ENCODE peak calls at places on chromosomes 13 and 19, in four cellular contexts. One of them, this sample, is unnamed.

GRCh38 chr19:53982056-53982455 is 9.4 kb upstream of the CACNG6 start:
- DNase-seq in IMR-90: no peak
- DNase-seq in left ventricle myocardium inferior: no peak
- DNase-seq in CD8-positive, alpha-beta T cell: no peak
- DNase-seq in this sample: no peak

GRCh38 chr13:98216135-98216565 is 39.1 kb upstream of the RNF113B start:
- DNase-seq in IMR-90: peak; percentile 93
- DNase-seq in left ventricle myocardium inferior: peak; percentile 39
- DNase-seq in CD8-positive, alpha-beta T cell: no peak
- DNase-seq in this sample: no peak

GRCh38 chr13:21676611-21677021 is 5.7 kb downstream of the FGF9 start:
- DNase-seq in IMR-90: no peak
- DNase-seq in left ventricle myocardium inferior: no peak
- DNase-seq in CD8-positive, alpha-beta T cell: peak; percentile 22
- DNase-seq in this sample: no peak

GRCh38 chr19:3655402-3656072 is 28.9 kb upstream of the CACTIN start:
- DNase-seq in IMR-90: peak; percentile 95
- DNase-seq in left ventricle myocardium inferior: no peak
- DNase-seq in CD8-positive, alpha-beta T cell: no peak
- DNase-seq in this sample: no peak

GRCh38 chr19:40613669-40614594 is 12.8 kb downstream of the LTBP4 start:
- DNase-seq in IMR-90: peak; percentile 72
- DNase-seq in left ventricle myocardium inferior: peak; percentile 82
- DNase-seq in CD8-positive, alpha-beta T cell: peak; percentile 84
- DNase-seq in this sample: no peak

GRCh38 chr19:39926170-39926755 is 8.2 kb downstream of the FCGBP start:
- DNase-seq in IMR-90: no peak
- DNase-seq in left ventricle myocardium inferior: no peak
- DNase-seq in CD8-positive, alpha-beta T cell: no peak
- DNase-seq in this sample: no peak

GRCh38 chr13:84377071-84377470 is 494.8 kb upstream of the SLITRK1 start:
- DNase-seq in IMR-90: no peak
- DNase-seq in left ventricle myocardium inferior: no peak
- DNase-seq in CD8-positive, alpha-beta T cell: no peak
- DNase-seq in this sample: no peak

GRCh38 chr13:33116321-33117010 is 100.2 kb downstream of the KL start:
- DNase-seq in IMR-90: no peak
- DNase-seq in left ventricle myocardium inferior: no peak
- DNase-seq in CD8-positive, alpha-beta T cell: no peak
- DNase-seq in this sample: no peak

GRCh38 chr13:27926644-27927434 is 7.0 kb downstream of the PDX1 start:
- DNase-seq in IMR-90: no peak
- DNase-seq in left ventricle myocardium inferior: no peak
- DNase-seq in CD8-positive, alpha-beta T cell: no peak
- DNase-seq in this sample: no peak

GRCh38 chr13:48404952-48405351 is 8.0 kb downstream of the LPAR6 start:
- DNase-seq in IMR-90: no peak
- DNase-seq in left ventricle myocardium inferior: no peak
- DNase-seq in CD8-positive, alpha-beta T cell: no peak
- DNase-seq in this sample: no peak

GRCh38 chr13:50340566-50341287 is 325.5 kb downstream of the KCNRG start:
- DNase-seq in IMR-90: no peak
- DNase-seq in left ventricle myocardium inferior: no peak
- DNase-seq in CD8-positive, alpha-beta T cell: no peak
- DNase-seq in this sample: no peak

GRCh38 chr13:26941345-26942174 is 181.0 kb upstream of the GPR12 start:
- DNase-seq in IMR-90: peak; percentile 91
- DNase-seq in left ventricle myocardium inferior: no peak
- DNase-seq in CD8-positive, alpha-beta T cell: no peak
- DNase-seq in this sample: no peak

GRCh38 chr19:51107406-51108065 is 673 bp downstream of the CTU1 start:
- DNase-seq in IMR-90: peak; percentile 20
- DNase-seq in left ventricle myocardium inferior: no peak
- DNase-seq in CD8-positive, alpha-beta T cell: no peak
- DNase-seq in this sample: no peak

GRCh38 chr19:48481846-48482639 is 12.9 kb downstream of the CYTH2 start:
- DNase-seq in IMR-90: no peak
- DNase-seq in left ventricle myocardium inferior: no peak
- DNase-seq in CD8-positive, alpha-beta T cell: no peak
- DNase-seq in this sample: no peak

GRCh38 chr19:48480151-48480475 is 10.9 kb downstream of the CYTH2 start:
- DNase-seq in IMR-90: no peak
- DNase-seq in left ventricle myocardium inferior: peak; percentile 70
- DNase-seq in CD8-positive, alpha-beta T cell: peak; percentile 43
- DNase-seq in this sample: no peak

GRCh38 chr19:48480476-48481190 is 11.5 kb downstream of the CYTH2 start:
- DNase-seq in IMR-90: no peak
- DNase-seq in left ventricle myocardium inferior: peak; percentile 56
- DNase-seq in CD8-positive, alpha-beta T cell: peak; percentile 59
- DNase-seq in this sample: no peak

GRCh38 chr19:48479686-48480085 is 10.5 kb downstream of the CYTH2 start:
- DNase-seq in IMR-90: no peak
- DNase-seq in left ventricle myocardium inferior: no peak
- DNase-seq in CD8-positive, alpha-beta T cell: no peak
- DNase-seq in this sample: no peak

DNA sequence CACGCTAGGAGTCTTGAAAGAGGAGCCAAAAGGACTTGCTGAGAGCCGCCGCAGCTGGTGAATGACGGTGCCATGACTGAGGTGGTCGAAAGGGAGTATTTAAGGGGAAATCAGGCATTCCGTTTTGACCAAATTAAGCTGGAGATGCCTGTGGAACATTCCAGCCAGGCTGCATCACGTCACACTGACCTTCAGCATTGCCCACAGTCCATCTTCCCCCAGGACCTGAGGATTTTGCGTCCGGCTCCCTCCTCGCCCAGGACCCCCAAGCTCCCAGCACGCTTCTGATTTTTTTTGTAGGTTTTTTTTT is 12.0 kb downstream of the CYTH2 start:
- DNase-seq in IMR-90: peak; percentile 30
- DNase-seq in left ventricle myocardium inferior: no peak
- DNase-seq in CD8-positive, alpha-beta T cell: no peak
- DNase-seq in this sample: no peak
- H3K4me3 ChIP-seq in IMR-90: no peak overlapping the region
- H3K4me3 ChIP-seq in left ventricle myocardium inferior: peak overlapping the region; percentile 73
- H3K4me3 ChIP-seq in CD8-positive, alpha-beta T cell: peak overlapping the region; percentile 66
- H3K4me3 ChIP-seq in this sample: no peak overlapping the region

GRCh38 chr19:18815673-18816072 is 16.1 kb upstream of the UPF1 start:
- DNase-seq in IMR-90: peak; percentile 31
- DNase-seq in left ventricle myocardium inferior: no peak
- DNase-seq in CD8-positive, alpha-beta T cell: no peak
- DNase-seq in this sample: no peak

GRCh38 chr19:18817574-18817973 is 14.2 kb upstream of the UPF1 start:
- DNase-seq in IMR-90: no peak
- DNase-seq in left ventricle myocardium inferior: no peak
- DNase-seq in CD8-positive, alpha-beta T cell: no peak
- DNase-seq in this sample: no peak

GRCh38 chr19:18809149-18809978 is 18.3 kb upstream of the COMP start:
- DNase-seq in IMR-90: peak; percentile 78
- DNase-seq in left ventricle myocardium inferior: peak; percentile 56
- DNase-seq in CD8-positive, alpha-beta T cell: no peak
- DNase-seq in this sample: no peak

DNA sequence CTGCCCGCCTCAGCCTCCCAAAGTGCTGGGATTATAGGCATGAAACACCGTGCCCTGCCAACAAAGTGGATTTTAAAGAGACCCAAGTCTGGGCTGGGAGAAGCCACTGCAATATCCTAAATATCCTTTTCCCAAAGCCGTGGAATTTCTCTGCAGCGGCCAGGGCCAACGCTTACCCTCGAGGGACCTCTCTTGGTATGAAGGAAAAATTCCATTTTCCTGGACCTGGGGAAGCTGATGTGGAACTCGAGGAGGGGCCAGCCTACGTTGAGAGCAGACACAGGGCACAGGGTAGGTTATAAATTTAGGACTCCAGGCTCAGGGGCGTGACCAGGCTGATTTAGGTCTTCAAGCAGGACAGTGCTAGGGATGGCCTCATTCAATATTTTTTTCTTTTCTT is 17.7 kb upstream of the UPF1 start:
- DNase-seq in IMR-90: no peak
- DNase-seq in left ventricle myocardium inferior: no peak
- DNase-seq in CD8-positive, alpha-beta T cell: no peak
- DNase-seq in this sample: no peak
- TF ChIP-seq CTCF in IMR-90: peak; percentile 30
- TF ChIP-seq CTCF in left ventricle myocardium inferior: no peak
- TF ChIP-seq CTCF in CD8-positive, alpha-beta T cell: no peak
- TF ChIP-seq CTCF in this sample: no peak

GRCh38 chr19:32041681-32042292 is 303.6 kb upstream of the ZNF507 start:
- DNase-seq in IMR-90: peak; percentile 31
- DNase-seq in left ventricle myocardium inferior: peak; percentile 27
- DNase-seq in CD8-positive, alpha-beta T cell: no peak
- DNase-seq in this sample: no peak
- H3K4me3 ChIP-seq in IMR-90: peak overlapping the region; percentile 12
- H3K4me3 ChIP-seq in left ventricle myocardium inferior: peak overlapping the region; percentile 52
- H3K4me3 ChIP-seq in CD8-positive, alpha-beta T cell: no peak overlapping the region
- H3K4me3 ChIP-seq in this sample: peak overlapping the region; percentile 33

GRCh38 chr19:15213715-15214381 is 13.1 kb upstream of the NOTCH3 start:
- DNase-seq in IMR-90: no peak
- DNase-seq in left ventricle myocardium inferior: peak; percentile 84
- DNase-seq in CD8-positive, alpha-beta T cell: no peak
- DNase-seq in this sample: no peak

GRCh38 chr19:15212682-15213081 is 11.9 kb upstream of the NOTCH3 start:
- DNase-seq in IMR-90: no peak
- DNase-seq in left ventricle myocardium inferior: no peak
- DNase-seq in CD8-positive, alpha-beta T cell: no peak
- DNase-seq in this sample: no peak

GRCh38 chr19:15218501-15218900 is 13.7 kb downstream of the EPHX3 start:
- DNase-seq in IMR-90: no peak
- DNase-seq in left ventricle myocardium inferior: no peak
- DNase-seq in CD8-positive, alpha-beta T cell: no peak
- DNase-seq in this sample: no peak

DNA sequence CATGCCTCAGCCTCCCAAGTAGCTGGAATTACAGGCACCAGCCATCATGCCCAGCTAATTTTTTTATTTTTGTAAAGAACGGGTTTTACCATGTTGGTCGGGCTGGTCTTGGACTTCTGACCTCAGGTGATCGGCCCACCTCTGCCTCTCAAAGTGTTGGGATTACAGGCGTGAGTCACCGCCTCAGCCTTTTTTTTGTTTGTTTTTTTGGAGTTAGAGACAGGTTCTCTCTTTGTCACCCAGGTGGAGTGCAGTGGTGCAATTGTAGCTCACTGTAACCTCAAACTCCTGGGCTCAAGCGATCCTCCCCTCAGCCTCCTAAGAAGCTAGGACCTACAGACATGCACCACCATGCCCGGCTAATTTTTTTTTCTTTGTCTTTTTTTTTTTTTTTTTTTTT is 15.6 kb upstream of the NOTCH3 start:
- DNase-seq in IMR-90: no peak
- DNase-seq in left ventricle myocardium inferior: no peak
- DNase-seq in CD8-positive, alpha-beta T cell: no peak
- DNase-seq in this sample: no peak
- TF ChIP-seq CTCF in IMR-90: no peak
- TF ChIP-seq CTCF in left ventricle myocardium inferior: no peak
- TF ChIP-seq CTCF in CD8-positive, alpha-beta T cell: no peak
- TF ChIP-seq CTCF in this sample: no peak

GRCh38 chr13:75399168-75399878 is 82.6 kb downstream of the TBC1D4 start:
- DNase-seq in IMR-90: no peak
- DNase-seq in left ventricle myocardium inferior: no peak
- DNase-seq in CD8-positive, alpha-beta T cell: no peak
- DNase-seq in this sample: no peak

GRCh38 chr13:75402787-75403186 is 79.2 kb downstream of the TBC1D4 start:
- DNase-seq in IMR-90: no peak
- DNase-seq in left ventricle myocardium inferior: peak; percentile 68
- DNase-seq in CD8-positive, alpha-beta T cell: no peak
- DNase-seq in this sample: no peak

GRCh38 chr13:75398072-75398471 is 83.9 kb downstream of the TBC1D4 start:
- DNase-seq in IMR-90: no peak
- DNase-seq in left ventricle myocardium inferior: no peak
- DNase-seq in CD8-positive, alpha-beta T cell: no peak
- DNase-seq in this sample: no peak

GRCh38 chr13:75400775-75401174 is 81.2 kb downstream of the TBC1D4 start:
- DNase-seq in IMR-90: no peak
- DNase-seq in left ventricle myocardium inferior: no peak
- DNase-seq in CD8-positive, alpha-beta T cell: no peak
- DNase-seq in this sample: no peak

DNA sequence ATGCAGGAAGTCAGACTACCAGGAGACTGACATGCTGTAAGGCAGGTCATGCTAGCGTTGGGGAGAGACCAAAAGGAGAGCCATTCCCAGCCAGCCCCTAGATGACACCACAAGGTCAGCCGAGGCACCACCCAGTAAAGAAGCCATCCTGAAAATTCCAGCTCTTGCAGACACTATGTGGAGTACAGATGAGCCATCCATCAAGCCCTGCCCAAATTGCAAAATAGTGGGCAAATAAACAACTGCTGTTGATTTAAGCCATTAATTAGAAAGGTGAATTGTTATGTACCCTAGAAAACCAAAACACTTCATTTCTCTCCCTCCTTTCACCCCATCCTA is 82.1 kb downstream of the TBC1D4 start:
- DNase-seq in IMR-90: no peak
- DNase-seq in left ventricle myocardium inferior: no peak
- DNase-seq in CD8-positive, alpha-beta T cell: no peak
- DNase-seq in this sample: no peak
- H3K4me3 ChIP-seq in IMR-90: no peak overlapping the region
- H3K4me3 ChIP-seq in left ventricle myocardium inferior: no peak overlapping the region
- H3K4me3 ChIP-seq in CD8-positive, alpha-beta T cell: no peak overlapping the region
- H3K4me3 ChIP-seq in this sample: no peak overlapping the region